ENCODE peak calls at places on chromosomes 11 and 22, in five cellular contexts. I, X, T, A and Q are unnamed samples. For H3K4me1, the result is how much of the 10 kb centered on the place peaks cover.

GRCh38 chr11:46300270-46300669 is 22.8 kb downstream of the CREB3L1 start:
- DNase-seq in X (no peak), T (no peak), I (no peak), A (peak), Q (no peak)

GRCh38 chr11:12207384-12208150 is 97.2 kb downstream of the MICAL2 start:
- DNase-seq in T (no peak), I (no peak), X (peak), A (no peak), Q (no peak)

GRCh38 chr11:125164422-125165110 is at the start of gene PKNOX2:
- DNase-seq in X (peak), A (peak), I (peak), T (peak), Q (peak)

GRCh38 chr11:62108017-62108750 is 15.6 kb upstream of the INCENP start:
- DNase-seq in X (peak), I (no peak), T (no peak), A (peak), Q (peak)

GRCh38 chr11:69437001-69437875 is 44.2 kb upstream of the LINC01488 start:
- DNase-seq in I (no peak), A (no peak), X (no peak), T (peak), Q (no peak)

GRCh38 chr22:40043086-40043485 is 48.3 kb downstream of the FAM83F start:
- DNase-seq in X (peak), I (no peak), A (no peak), T (peak), Q (no peak)

GRCh38 chr11:8356731-8357504 is 93.2 kb upstream of the LMO1 start:
- DNase-seq in X (no peak), I (no peak), T (no peak), A (no peak), Q (peak)

GRCh38 chr11:48127521-48128183 is 89.0 kb upstream of the OR4B1 start:
- DNase-seq in T (no peak), X (no peak), I (no peak), A (no peak), Q (no peak)

GRCh38 chr22:46062232-46062615 is 85.3 kb upstream of the WNT7B start:
- DNase-seq in A (no peak), T (no peak), I (no peak), X (no peak), Q (no peak)

GRCh38 chr22:45881524-45881875 is 95.5 kb downstream of the WNT7B start:
- DNase-seq in A (no peak), T (no peak), X (no peak), I (no peak), Q (no peak)

GRCh38 chr22:30310881-30311771 is 15.6 kb downstream of the TBC1D10A start:
- DNase-seq in A (no peak), X (peak), T (peak), I (peak), Q (peak)

GRCh38 chr11:117663826-117664225 is 133.2 kb downstream of the DSCAML1 start:
- DNase-seq in T (no peak), A (no peak), X (no peak), I (no peak), Q (no peak)

GRCh38 chr22:46744581-46744980 is 6.5 kb upstream of the CERK start:
- DNase-seq in A (no peak), T (no peak), X (no peak), I (no peak), Q (no peak)

GRCh38 chr11:59617876-59618275 is 2.3 kb upstream of the OSBP start:
- DNase-seq in A (no peak), T (no peak), I (no peak), X (no peak), Q (no peak)

GRCh38 chr11:113875414-113876073 is at the start of gene USP28:
- DNase-seq in A (peak), T (peak), I (peak), X (peak), Q (peak)

GRCh38 chr11:68146010-68146540 is 24.9 kb upstream of the CHKA start:
- DNase-seq in T (peak), X (no peak), I (peak), A (no peak), Q (peak)

GRCh38 chr11:130204703-130205095 is 45.1 kb downstream of the ST14 start:
- DNase-seq in A (no peak), X (no peak), T (no peak), I (no peak), Q (no peak)

GRCh38 chr11:123624974-123625373 is 29.4 kb downstream of the SCN3B start:
- DNase-seq in I (no peak), A (no peak), X (no peak), T (no peak), Q (no peak)

GRCh38 chr11:94734563-94735275 is 33.4 kb upstream of the AMOTL1 start:
- DNase-seq in A (no peak), X (no peak), T (no peak), I (no peak), Q (no peak)

GRCh38 chr11:47980907-47981621 is 705 bp downstream of the PTPRJ start:
- DNase-seq in I (no peak), A (peak), T (peak), X (peak), Q (peak)

GRCh38 chr11:27403195-27403594 is 40.2 kb upstream of the CCDC34 start:
- DNase-seq in A (no peak), I (no peak), X (no peak), T (no peak), Q (no peak)

GRCh38 chr22:35596821-35597220 is 20.3 kb downstream of the MB start:
- DNase-seq in T (no peak), X (no peak), A (no peak), I (no peak), Q (no peak)

GRCh38 chr11:15969281-15969680 is 387.1 kb downstream of the SOX6 start:
- DNase-seq in T (peak), A (peak), I (peak), X (peak), Q (peak)
- H3K4me3 ChIP-seq in T (no peak), A (no peak), I (no peak), X (peak), Q (no peak)

GRCh38 chr11:102318469-102318868 is 1.2 kb downstream of the BIRC3 start:
- DNase-seq in T (no peak), I (no peak), A (peak), X (no peak), Q (no peak)
- H3K4me1 ChIP-seq in T (under half), I (under half), A (half or more), X (under half), Q (under half)

GRCh38 chr22:32808038-32808445 is 6.5 kb downstream of the TIMP3 start:
- DNase-seq in A (no peak), I (no peak), T (no peak), X (no peak), Q (no peak)
- H3K4me3 ChIP-seq in A (no peak), I (no peak), T (no peak), X (peak), Q (no peak)

GRCh38 chr22:32853662-32854061 is 52.2 kb downstream of the TIMP3 start:
- DNase-seq in T (no peak), A (no peak), X (no peak), I (no peak), Q (no peak)

GRCh38 chr22:32854351-32854804 is 52.9 kb downstream of the TIMP3 start:
- DNase-seq in X (no peak), I (no peak), T (no peak), A (no peak), Q (no peak)

GRCh38 chr22:32850591-32851517 is 49.3 kb downstream of the TIMP3 start:
- DNase-seq in A (no peak), T (peak), I (peak), X (peak), Q (peak)

GRCh38 chr22:32850157-32850556 is 48.7 kb downstream of the TIMP3 start:
- DNase-seq in A (no peak), X (no peak), T (no peak), I (no peak), Q (no peak)

GRCh38 chr22:32852346-32853251 is 51.1 kb downstream of the TIMP3 start:
- DNase-seq in X (peak), A (no peak), I (peak), T (peak), Q (no peak)
- H3K4me1 ChIP-seq in X (half or more), A (under half), I (under half), T (under half), Q (under half)

GRCh38 chr11:57598831-57599155 is 1.3 kb downstream of the SERPING1 start:
- DNase-seq in I (no peak), X (no peak), A (no peak), T (no peak), Q (no peak)
- H3K4me3 ChIP-seq in I (peak), X (peak), A (no peak), T (peak), Q (no peak)

GRCh38 chr22:37202001-37202555 is 10.2 kb downstream of the SSTR3 start:
- DNase-seq in X (no peak), I (no peak), A (no peak), T (no peak), Q (peak)
- H3K4me1 ChIP-seq in X (under half), I (under half), A (under half), T (under half), Q (under half)

GRCh38 chr22:50298937-50299656 is 8.3 kb downstream of the PLXNB2 start:
- DNase-seq in A (no peak), T (no peak), I (no peak), X (no peak), Q (no peak)

GRCh38 chr22:50298266-50298637 is 9.2 kb downstream of the PLXNB2 start:
- DNase-seq in I (no peak), T (no peak), X (no peak), A (no peak), Q (no peak)

GRCh38 chr22:50301581-50301991 is 5.9 kb downstream of the PLXNB2 start:
- DNase-seq in X (peak), A (no peak), I (no peak), T (no peak), Q (no peak)

GRCh38 chr22:50300620-50301257 is 6.7 kb downstream of the PLXNB2 start:
- DNase-seq in T (no peak), I (no peak), A (no peak), X (no peak), Q (no peak)

DNA sequence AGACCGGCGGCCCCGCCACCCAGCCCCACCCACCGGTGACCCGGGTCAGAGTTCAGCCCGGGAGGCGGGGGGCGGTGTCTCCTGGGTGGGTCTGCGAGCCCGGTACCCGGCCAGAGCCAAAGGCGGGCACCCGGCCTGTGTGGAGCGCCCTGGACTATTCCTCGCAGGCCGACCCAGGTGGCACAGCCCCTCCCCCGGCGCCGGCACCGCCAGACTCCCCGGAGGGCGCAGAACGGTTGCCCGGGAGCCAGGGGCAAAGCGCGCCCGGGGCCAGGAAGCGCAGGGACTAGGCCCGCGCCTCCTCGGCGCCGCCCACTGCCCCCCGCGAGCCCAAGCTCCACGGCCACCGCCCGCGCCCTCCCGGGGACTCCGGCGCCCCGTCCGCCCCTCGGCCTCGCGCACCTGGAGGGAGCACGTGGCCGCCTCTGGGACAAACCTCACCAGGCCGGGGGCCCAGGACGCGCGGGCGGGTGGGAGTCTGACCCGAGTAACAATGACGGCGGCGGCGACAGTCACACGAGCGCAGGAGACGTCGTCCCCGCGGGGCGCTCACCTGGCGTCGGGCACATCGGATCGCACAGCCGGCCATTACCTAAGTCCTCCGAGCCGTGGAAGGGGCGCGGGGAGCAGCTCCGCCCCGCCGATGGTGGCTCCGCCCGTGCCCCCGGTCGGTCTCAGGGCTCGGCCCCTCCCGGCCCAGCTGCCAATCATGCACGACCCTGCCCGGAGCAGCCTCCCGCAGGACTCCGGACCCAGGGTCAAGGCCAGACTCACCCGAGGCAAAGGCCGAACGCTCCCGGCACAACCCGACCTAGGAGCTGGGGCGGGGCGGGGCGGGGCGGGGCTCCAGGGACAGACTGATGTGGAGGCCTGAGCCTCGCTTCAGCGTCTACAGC is 7.5 kb downstream of the PLXNB2 start:
- DNase-seq in X (no peak), T (no peak), I (no peak), A (no peak), Q (no peak)
- H3K4me3 ChIP-seq in X (peak), T (no peak), I (peak), A (no peak), Q (peak)

GRCh38 chr11:114989536-114989935 is 311.2 kb downstream of the NXPE2 start:
- DNase-seq in T (no peak), I (no peak), X (no peak), A (no peak), Q (no peak)
- H3K4me1 ChIP-seq in T (under half), I (under half), X (under half), A (under half), Q (under half)

DNA sequence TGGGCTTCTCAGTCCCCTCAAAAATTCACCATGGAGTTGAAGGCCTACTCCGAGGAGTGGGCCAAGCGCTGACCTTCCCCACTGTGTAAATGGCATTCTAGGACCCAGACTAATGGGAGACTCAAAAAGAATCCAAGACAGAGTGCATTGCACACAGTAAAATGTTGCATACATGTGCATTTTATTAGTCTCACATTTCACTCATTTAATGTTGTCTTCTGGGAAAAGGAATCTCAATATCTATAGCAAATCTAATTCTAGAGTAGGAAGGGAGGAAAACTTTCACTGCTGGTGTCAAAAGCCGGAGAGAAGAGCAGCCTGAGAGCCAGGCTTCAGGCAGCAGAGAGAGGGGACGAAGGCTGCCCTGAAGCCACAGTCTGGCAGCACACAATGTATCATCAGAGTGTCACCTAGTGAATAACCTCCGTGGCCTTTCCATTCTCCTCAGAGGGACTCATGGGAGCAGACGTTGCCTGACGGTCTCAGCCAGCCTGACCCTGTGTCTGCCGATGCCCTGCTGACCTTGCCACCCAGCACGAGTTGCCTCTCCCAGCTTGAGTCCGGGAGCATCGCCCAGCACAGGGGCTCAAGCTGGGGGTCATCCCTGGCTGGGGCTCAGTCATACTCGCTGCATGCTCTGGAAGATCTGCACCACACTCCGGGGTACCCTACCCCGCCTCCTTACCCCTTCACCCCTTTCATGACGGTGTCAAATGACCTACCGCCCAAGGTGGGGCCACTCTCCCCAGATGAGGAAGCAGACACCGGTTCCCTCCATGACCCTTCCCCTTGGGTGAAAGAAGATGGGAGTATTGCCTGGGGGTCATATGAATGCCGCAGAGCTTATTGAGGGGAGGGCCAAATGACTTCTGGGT is 12.9 kb upstream of the POU2AF3 start:
- DNase-seq in I (no peak), T (no peak), X (peak), A (no peak), Q (no peak)
- H3K4me3 ChIP-seq in I (no peak), T (no peak), X (no peak), A (no peak), Q (no peak)

DNA sequence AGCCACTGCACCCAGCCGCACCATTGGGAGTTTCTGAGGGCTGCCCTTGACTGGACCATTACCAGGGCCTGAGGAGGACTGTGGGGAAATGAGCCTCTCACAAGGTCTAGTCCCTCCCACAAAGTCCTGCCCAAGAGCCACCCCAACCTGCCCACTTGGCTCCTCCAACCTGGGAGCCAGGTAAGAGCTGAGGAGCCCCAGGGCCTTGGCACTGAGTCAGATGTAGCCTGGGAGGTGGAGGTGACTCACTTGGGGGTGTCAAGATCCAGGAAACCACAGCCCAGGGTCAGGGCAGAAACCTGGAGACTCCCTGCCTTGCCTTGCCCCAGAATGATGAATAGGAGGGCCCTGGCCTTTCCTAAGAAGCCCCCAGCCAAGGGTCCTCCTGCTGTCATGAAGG is 25.8 kb upstream of the P2RY2 start:
- DNase-seq in I (no peak), T (peak), X (no peak), A (no peak), Q (no peak)
- H3K4me1 ChIP-seq in I (under half), T (under half), X (under half), A (under half), Q (under half)